ENCODE peak calls at places on chromosome 10, in five cellular contexts. H, R, F, P and N are unnamed samples.
A peak's percentile ranks its signal among the peaks of the same experiment; 100 is the strongest.

GRCh38 chr10:106897631-106898161 is 266.8 kb downstream of the SORCS1 start:
- DNase-seq in P (no peak), R (no peak), H (no peak), F (no peak), N (no peak)

GRCh38 chr10:21100871-21101514 is 203.9 kb upstream of the NEBL start:
- DNase-seq in F (no peak), P (no peak), H (no peak), R (no peak), N (no peak)

GRCh38 chr10:5987747-5988146 is 10.4 kb upstream of the IL15RA start:
- DNase-seq in R (no peak), F (no peak), H (no peak), P (peak; percentile 84), N (no peak)

GRCh38 chr10:129863231-129863663 is 100.8 kb downstream of the EBF3 start:
- DNase-seq in F (no peak), H (no peak), R (no peak), P (no peak), N (no peak)

GRCh38 chr10:79146611-79147130 is 77.9 kb downstream of the ZMIZ1 start:
- DNase-seq in F (no peak), H (no peak), P (no peak), R (no peak), N (no peak)

GRCh38 chr10:60992661-60993060 is 48.7 kb upstream of the RHOBTB1 start:
- DNase-seq in H (no peak), P (no peak), R (no peak), F (no peak), N (no peak)

GRCh38 chr10:80415734-80416281 is 7.5 kb downstream of the PRXL2A start:
- DNase-seq in F (no peak), H (no peak), P (no peak), R (no peak), N (peak; percentile 80)

GRCh38 chr10:44512345-44513095 is 127.6 kb upstream of the CXCL12 start:
- DNase-seq in R (no peak), F (no peak), P (no peak), H (no peak), N (no peak)

GRCh38 chr10:79027147-79028055 is 41.4 kb upstream of the ZMIZ1 start:
- DNase-seq in P (peak; percentile 85), H (no peak), R (no peak), F (no peak), N (no peak)

GRCh38 chr10:86284355-86285105 is 82.1 kb downstream of the GRID1 start:
- DNase-seq in P (no peak), H (no peak), F (no peak), R (peak; percentile 35), N (no peak)

GRCh38 chr10:514137-514671 is 175.3 kb downstream of the DIP2C start:
- DNase-seq in H (no peak), F (no peak), R (no peak), P (no peak), N (peak; percentile 70)

GRCh38 chr10:33841678-33842077 is 507.2 kb upstream of the NRP1 start:
- DNase-seq in H (no peak), P (no peak), R (no peak), F (no peak), N (no peak)

GRCh38 chr10:60662917-60663614 is 115.2 kb upstream of the CDK1 start:
- DNase-seq in R (no peak), H (no peak), F (peak; percentile 7), P (peak; percentile 75), N (no peak)

GRCh38 chr10:97361050-97361901 is 26.7 kb upstream of the FRAT2 start:
- DNase-seq in R (no peak), P (no peak), F (no peak), H (no peak), N (no peak)

GRCh38 chr10:33143160-33143728 is 185.2 kb upstream of the ITGB1 start:
- DNase-seq in F (no peak), P (no peak), R (no peak), H (no peak), N (peak; percentile 42)

GRCh38 chr10:17025444-17026295 is 103.9 kb downstream of the CUBN start:
- DNase-seq in H (no peak), R (no peak), P (peak; percentile 83), F (peak; percentile 21), N (peak; percentile 17)

GRCh38 chr10:126013489-126014281 is 117.3 kb downstream of the FANK1 start:
- DNase-seq in F (no peak), R (peak; percentile 55), H (no peak), P (peak; percentile 27), N (no peak)

GRCh38 chr10:116269612-116270011 is 3.4 kb downstream of the GFRA1 start:
- DNase-seq in H (no peak), R (no peak), P (no peak), F (no peak), N (no peak)

GRCh38 chr10:116270691-116271592 is 2.1 kb downstream of the GFRA1 start:
- DNase-seq in R (peak; percentile 69), F (no peak), P (no peak), H (no peak), N (no peak)

GRCh38 chr10:116274141-116274861 is 1.3 kb upstream of the GFRA1 start:
- DNase-seq in R (peak; percentile 66), P (no peak), H (no peak), F (no peak), N (no peak)

GRCh38 chr10:116272497-116273221 is at the start of gene GFRA1:
- DNase-seq in R (peak; percentile 82), F (no peak), P (no peak), H (no peak), N (no peak)

GRCh38 chr10:116271593-116272496 is 1.2 kb downstream of the GFRA1 start:
- DNase-seq in F (no peak), P (no peak), H (no peak), R (peak; percentile 71), N (no peak)
- TF ChIP-seq ZNF274 in F (no peak), P (no peak), H (no peak), R (no peak), N (no peak)

DNA sequence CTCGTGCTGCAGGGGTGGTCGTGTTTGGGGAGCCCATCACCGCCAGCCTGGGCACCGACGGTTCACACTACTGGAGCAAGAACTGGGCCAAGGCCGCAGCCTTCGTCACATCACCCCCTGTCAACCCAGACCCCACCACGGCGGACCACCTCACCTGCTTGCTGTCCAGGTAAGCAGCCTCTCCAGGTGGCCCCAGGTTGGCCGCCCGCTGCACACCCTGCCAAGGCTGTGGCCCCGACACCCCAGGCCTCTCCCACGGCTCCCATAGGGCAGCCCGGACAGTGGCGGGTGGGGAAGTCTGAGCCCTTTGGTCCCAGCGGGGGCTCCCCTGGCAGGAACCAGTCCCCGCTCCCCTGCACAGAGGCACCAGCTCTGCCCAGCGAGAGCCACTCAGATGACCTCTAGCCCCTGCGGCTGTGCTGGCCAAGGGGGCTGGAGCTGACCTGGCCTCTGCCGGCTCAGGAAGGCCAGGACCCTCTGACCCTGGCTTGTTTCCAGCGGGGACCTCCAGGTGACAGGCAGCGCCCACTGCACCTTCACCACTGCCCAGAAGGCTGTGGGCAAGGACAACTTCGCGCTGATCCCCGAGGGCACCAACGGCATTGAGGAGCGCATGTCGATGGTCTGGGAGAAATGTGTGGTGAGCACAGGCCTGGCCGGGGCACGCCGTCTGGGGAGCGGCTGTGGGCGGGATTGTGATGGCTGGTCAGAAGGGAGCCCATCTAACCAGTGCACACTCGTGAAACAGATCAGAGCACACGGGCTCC is 13.8 kb downstream of the DPYSL4 start:
- DNase-seq in H (no peak), F (no peak), P (no peak), R (no peak), N (no peak)
- TF ChIP-seq ATF3 in H (no peak), F (no peak), P (no peak), R (no peak), N (no peak)

GRCh38 chr10:29039659-29040309 is 249.1 kb upstream of the LYZL1 start:
- DNase-seq in F (no peak), R (no peak), P (no peak), H (no peak), N (no peak)
- TF ChIP-seq ZNF274 in F (no peak), R (no peak), P (no peak), H (no peak), N (no peak)

GRCh38 chr10:91864099-91864498 is 45.2 kb downstream of the FGFBP3 start:
- DNase-seq in H (no peak), F (no peak), P (no peak), R (no peak), N (no peak)
- TF ChIP-seq ATF3 in H (no peak), F (no peak), P (no peak), R (no peak), N (no peak)

DNA sequence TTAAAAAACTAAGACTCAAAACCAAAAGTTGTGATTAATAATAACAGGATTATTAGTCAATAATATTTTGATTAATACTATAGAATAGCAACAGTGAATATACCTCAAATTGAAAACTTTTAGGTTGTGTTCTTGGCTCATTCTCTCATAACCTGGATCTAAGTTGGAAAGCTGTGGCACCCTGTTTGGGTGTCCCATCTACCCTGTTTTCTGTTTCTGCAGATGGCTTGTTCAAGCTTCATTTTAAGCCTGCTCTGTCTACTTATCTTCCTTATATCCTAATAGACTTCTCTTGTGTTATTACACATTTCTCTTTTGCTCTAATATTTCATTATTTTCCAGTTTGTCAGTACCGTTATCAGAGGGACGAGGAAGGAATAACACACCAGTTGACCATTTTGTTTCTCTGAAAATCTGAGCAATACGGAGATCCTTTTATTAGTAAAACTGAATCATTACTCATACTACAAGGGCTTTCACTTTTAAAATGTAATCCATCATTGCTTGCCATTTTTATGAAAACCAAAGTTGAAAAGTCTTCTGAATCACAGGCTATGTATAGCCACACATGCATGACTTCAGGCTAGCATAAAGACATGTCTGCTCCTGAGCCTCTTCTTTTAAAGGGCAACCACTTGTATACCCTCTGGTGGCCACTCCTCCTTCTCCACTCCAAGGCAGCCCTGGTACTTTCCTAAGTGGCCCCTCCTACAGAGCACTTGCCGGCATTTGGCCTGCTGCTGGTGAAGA is 22.3 kb downstream of the COX15 start:
- DNase-seq in P (peak; percentile 30), H (peak; percentile 32), R (no peak), F (no peak), N (no peak)
- TF ChIP-seq ZNF274 in P (no peak), H (no peak), R (no peak), F (no peak), N (no peak)